ENCODE peak calls at places on chromosomes 4 and X, in four cellular contexts. M is CD4-positive, CD25-positive, alpha-beta regulatory T cell; T is aorta; F is Karpas-422. I is an unnamed sample. For H3K9me3 and H3K4me1, the result is how much of the 10 kb centered on the place peaks cover.

GRCh38 chr4:86870442-86871069 is 21.4 kb upstream of the SLC10A6 start:
- DNase-seq in M (no peak), T (no peak), F (no peak), I (no peak)

GRCh38 chrX:36431819-36432218 is 512.3 kb downstream of the CFAP47 start:
- DNase-seq in T (no peak), F (no peak), M (no peak), I (no peak)

GRCh38 chrX:13373807-13374187 is 53.9 kb upstream of the ATXN3L start:
- DNase-seq in F (no peak), T (no peak), M (no peak), I (no peak)

GRCh38 chr4:10296730-10297129 is 160.5 kb downstream of the ZNF518B start:
- DNase-seq in T (no peak), M (no peak), F (no peak), I (no peak)

GRCh38 chr4:16075061-16075460 is 8.8 kb downstream of the PROM1 start:
- DNase-seq in F (no peak), M (no peak), T (no peak), I (no peak)

GRCh38 chr4:8594097-8595038 is 1.8 kb downstream of the CPZ start:
- DNase-seq in M (peak), F (peak), T (no peak), I (no peak)

GRCh38 chr4:69056921-69057562 is 39.2 kb upstream of the UGT2B7 start:
- DNase-seq in T (no peak), M (no peak), F (no peak), I (no peak)

GRCh38 chrX:63506320-63506719 is 155.2 kb upstream of the SPIN4 start:
- DNase-seq in T (no peak), M (peak), F (peak), I (peak)

GRCh38 chr4:73311428-73311827 is 52.8 kb upstream of the ANKRD17 start:
- DNase-seq in T (no peak), F (peak), M (peak), I (no peak)

GRCh38 chr4:8891646-8892555 is 20.3 kb upstream of the HMX1 start:
- DNase-seq in M (peak), F (no peak), T (no peak), I (no peak)

GRCh38 chr4:16269742-16270522 is 43.7 kb upstream of the TAPT1 start:
- DNase-seq in F (no peak), T (no peak), M (no peak), I (no peak)

GRCh38 chr4:114945616-114946015 is 167.8 kb downstream of the NDST4 start:
- DNase-seq in M (no peak), F (no peak), T (no peak), I (no peak)

GRCh38 chr4:45350438-45350837 is 624.1 kb upstream of the GNPDA2 start:
- DNase-seq in M (no peak), T (no peak), F (peak), I (no peak)

GRCh38 chr4:80989921-80990544 is 40.5 kb upstream of the BMP3 start:
- DNase-seq in F (peak), M (peak), T (no peak), I (peak)

GRCh38 chrX:69083361-69083760 is 81.9 kb downstream of the PJA1 start:
- DNase-seq in M (no peak), T (peak), F (no peak), I (no peak)

GRCh38 chr4:113436360-113436759 is 325.2 kb downstream of the CAMK2D start:
- DNase-seq in M (peak), T (no peak), F (peak), I (no peak)

GRCh38 chrX:134622813-134623185 is 35.5 kb downstream of the PLAC1 start:
- DNase-seq in F (no peak), T (no peak), M (no peak), I (no peak)

GRCh38 chr4:73869130-73870055 is at the start of gene CXCL1:
- DNase-seq in F (no peak), M (no peak), T (peak), I (no peak)

GRCh38 chrX:66015152-66015827 is 24.6 kb downstream of the VSIG4 start:
- DNase-seq in F (no peak), M (peak), T (no peak), I (peak)

GRCh38 chr4:166657261-166657660 is 577.0 kb downstream of the SPOCK3 start:
- DNase-seq in F (no peak), M (no peak), T (no peak), I (no peak)

GRCh38 chrX:150731795-150732194 is 38.6 kb downstream of the MTMR1 start:
- DNase-seq in M (no peak), T (no peak), F (no peak), I (no peak)

DNA sequence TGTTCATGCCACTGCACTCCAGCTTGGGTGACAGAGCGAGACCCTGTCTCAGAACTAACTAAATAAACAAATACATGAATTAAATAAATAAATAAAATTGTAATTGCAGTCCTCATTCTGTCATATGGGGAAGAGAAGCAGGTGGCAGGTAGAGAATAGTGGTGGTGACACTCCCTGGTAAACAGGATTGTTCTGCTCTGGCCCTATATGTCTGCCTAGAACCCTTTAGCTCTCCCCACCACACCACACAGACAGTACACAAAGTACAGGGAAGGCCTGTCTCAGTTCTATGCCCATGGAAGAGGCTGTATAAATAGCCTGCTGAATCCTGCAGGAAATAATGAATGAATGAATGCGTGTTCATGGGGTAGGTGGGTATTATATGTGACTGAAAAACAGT is 117.7 kb downstream of the CEP135 start:
- DNase-seq in T (no peak), F (no peak), M (no peak), I (no peak)
- H3K4me3 ChIP-seq in T (no peak), F (no peak), M (no peak), I (no peak)

GRCh38 chrX:73849054-73849453 is 286.1 kb downstream of the CHIC1 start:
- DNase-seq in T (no peak), F (no peak), M (no peak), I (no peak)
- H3K9me3 ChIP-seq in T (under half), F (under half), M (under half), I (under half)

DNA sequence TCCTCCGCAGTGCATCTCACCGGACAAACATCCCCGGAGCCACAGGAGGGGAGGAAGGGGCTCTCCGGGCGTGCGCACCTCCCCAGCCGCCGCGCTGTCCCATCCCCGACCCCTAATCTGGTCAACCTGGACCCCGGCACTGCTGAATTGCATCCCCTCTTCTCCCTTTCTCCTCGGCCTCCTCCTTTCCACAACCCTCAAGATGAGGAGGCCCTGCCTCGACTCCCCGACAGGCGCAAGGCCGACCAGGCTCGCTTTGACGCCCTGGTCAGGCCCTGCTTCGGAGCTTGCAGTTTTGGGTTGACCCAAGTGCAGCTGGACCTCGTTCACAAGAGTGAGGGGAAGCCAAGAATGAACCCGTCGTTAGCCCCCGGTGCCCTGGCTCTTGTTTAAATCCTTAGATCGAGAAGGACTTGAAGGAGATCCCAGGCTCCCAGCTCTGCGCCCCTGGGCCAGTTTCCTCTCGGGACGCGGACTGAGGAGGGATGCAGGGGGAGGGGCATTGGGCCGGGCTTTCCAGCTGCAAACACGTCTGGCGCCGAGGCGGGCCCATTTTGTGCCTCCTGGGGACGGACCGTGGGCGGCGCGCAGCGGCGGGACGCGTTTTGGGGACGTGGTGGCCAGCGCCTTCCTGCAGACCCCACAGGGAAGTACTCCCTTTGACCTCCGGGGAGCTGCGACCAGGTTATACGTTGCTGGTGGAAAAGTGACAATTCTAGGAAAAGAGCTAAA is 2.5 kb downstream of the PDGFRA start:
- DNase-seq in F (no peak), T (peak), M (no peak), I (no peak)
- H3K4me1 ChIP-seq in F (under half), T (under half), M (under half), I (under half)

DNA sequence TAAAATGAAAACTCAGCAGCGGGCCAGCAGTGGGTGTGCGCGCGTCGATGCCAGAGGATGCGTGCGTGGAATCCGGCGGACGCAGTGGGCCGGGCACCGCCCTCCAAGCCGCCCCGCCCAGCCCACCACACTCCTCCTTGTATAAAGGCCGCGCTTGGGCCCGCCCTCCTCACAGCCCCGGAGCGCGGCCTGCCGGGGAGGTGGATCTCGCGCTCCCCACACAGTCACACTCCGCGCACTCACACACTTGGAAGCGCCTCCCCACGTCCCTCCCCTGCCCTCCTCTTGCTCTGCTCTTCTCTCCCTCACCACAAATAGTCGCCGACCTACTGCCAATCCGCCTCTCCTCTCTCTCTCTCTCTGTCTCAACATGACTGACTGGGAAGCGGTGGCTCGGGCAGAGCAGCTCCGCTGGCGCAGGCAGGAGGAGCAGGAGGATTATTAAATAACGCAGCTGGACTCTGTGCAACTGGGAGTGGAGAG is at the start of gene CCSER1:
- DNase-seq in F (no peak), T (peak), M (peak), I (peak)
- H3K4me3 ChIP-seq in F (no peak), T (peak), M (no peak), I (peak)

GRCh38 chr4:105466580-105466979 is 7.3 kb downstream of the PPA2 start:
- DNase-seq in M (no peak), T (no peak), F (no peak), I (no peak)
- H3K9me3 ChIP-seq in M (under half), T (under half), F (under half), I (under half)

GRCh38 chr4:143362392-143363046 is 25.8 kb downstream of the GAB1 start:
- DNase-seq in T (no peak), F (no peak), M (peak), I (no peak)

GRCh38 chr4:143364063-143364462 is 27.4 kb downstream of the GAB1 start:
- DNase-seq in M (no peak), F (no peak), T (no peak), I (no peak)

GRCh38 chr4:143359794-143360193 is 23.1 kb downstream of the GAB1 start:
- DNase-seq in M (peak), F (no peak), T (no peak), I (no peak)

GRCh38 chr4:143360838-143361237 is 24.2 kb downstream of the GAB1 start:
- DNase-seq in M (no peak), T (no peak), F (no peak), I (no peak)

DNA sequence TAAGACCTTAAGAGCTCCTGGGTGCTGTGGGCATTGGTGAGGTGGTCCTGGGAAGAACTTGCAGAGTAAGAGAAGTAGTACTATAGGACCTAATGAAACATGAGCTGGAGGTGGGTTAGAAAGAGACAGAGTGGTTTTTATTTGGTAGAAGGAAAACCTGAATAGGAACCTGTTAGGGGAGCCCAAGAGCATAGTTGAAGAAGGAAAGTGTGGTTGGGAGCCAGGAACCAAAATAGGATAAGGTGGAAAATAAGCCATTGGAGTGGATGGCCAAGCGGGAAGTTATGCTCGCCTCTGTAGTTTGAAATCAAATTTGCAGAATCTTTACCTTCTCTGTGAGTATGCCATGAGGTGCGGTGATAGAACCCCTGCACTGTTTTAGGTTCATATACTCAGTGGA is 26.7 kb downstream of the GAB1 start:
- DNase-seq in T (no peak), M (no peak), F (no peak), I (no peak)
- H3K4me1 ChIP-seq in T (under half), M (under half), F (under half), I (under half)

GRCh38 chr4:786861-787300 is 39.0 kb downstream of the CPLX1 start:
- DNase-seq in T (peak), M (peak), F (no peak), I (no peak)

GRCh38 chr4:786074-786741 is 39.7 kb downstream of the CPLX1 start:
- DNase-seq in F (no peak), T (peak), M (no peak), I (no peak)

GRCh38 chr4:784401-785331 is 41.3 kb downstream of the CPLX1 start:
- DNase-seq in F (no peak), T (peak), M (no peak), I (no peak)

GRCh38 chr4:787561-787981 is 38.4 kb downstream of the CPLX1 start:
- DNase-seq in M (no peak), T (peak), F (no peak), I (no peak)

GRCh38 chr4:785332-786073 is 40.4 kb downstream of the CPLX1 start:
- DNase-seq in T (peak), F (no peak), M (no peak), I (no peak)
- H3K4me3 ChIP-seq in T (no peak), F (no peak), M (no peak), I (no peak)

GRCh38 chrX:116462843-116463242 is at the start of gene CT83:
- DNase-seq in M (no peak), T (no peak), F (no peak), I (no peak)
- H3K9me3 ChIP-seq in M (under half), T (under half), F (under half), I (under half)

GRCh38 chr4:168505996-168506395 is 9.1 kb downstream of the PALLD start:
- DNase-seq in T (no peak), M (no peak), F (no peak), I (no peak)

GRCh38 chr4:168501407-168501806 is 4.6 kb downstream of the PALLD start:
- DNase-seq in F (no peak), M (no peak), T (no peak), I (no peak)

GRCh38 chr4:168502886-168503285 is 6.0 kb downstream of the PALLD start:
- DNase-seq in F (no peak), M (no peak), T (no peak), I (no peak)

GRCh38 chr4:168504526-168504925 is 7.7 kb downstream of the PALLD start:
- DNase-seq in T (no peak), F (no peak), M (no peak), I (no peak)

DNA sequence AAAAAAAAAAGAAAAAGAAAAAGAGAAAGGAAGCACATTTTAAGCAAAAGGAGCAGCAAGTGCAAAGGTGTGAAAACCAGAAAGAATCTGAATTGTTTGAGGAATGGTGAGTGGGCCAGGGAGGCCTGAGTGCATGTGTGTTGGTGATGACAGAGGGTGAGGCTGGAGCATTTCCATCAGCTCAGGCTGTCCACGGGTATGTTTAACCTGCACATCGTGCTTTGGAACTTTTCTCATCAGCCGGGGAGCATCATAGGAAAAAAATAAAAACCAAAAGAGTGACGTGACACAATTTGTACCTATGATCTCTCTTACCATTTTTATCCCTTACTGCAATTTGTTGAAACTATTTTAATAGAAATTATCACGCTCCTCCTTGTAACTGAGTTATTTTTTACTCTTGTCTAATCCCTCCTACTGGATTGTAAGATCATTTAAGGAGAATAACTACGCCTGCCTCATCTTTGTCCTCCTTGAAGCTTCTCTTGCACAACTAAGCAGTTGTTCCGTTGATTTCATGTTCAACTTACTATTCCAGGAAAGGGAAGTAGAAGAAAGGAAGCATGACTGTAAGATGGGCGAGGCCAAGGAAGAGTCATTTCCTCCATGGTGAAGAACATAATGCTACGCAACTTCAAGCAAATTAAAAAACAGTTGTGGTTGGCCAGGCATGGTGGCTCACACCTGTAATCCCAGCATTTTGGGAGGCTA is 7.0 kb downstream of the PALLD start:
- DNase-seq in F (no peak), M (peak), T (no peak), I (no peak)
- H3K4me1 ChIP-seq in F (under half), M (under half), T (under half), I (under half)